ENCODE peak calls at places on chromosome 18, in five cellular contexts. A, K, N, F and S are unnamed samples.

GRCh38 chr18:58335223-58335622 is 291.2 kb downstream of the NEDD4L start:
- DNase-seq in F (no peak), N (no peak), K (no peak), A (no peak), S (no peak)

GRCh38 chr18:48929951-48930713 is 20.6 kb downstream of the SMAD7 start:
- DNase-seq in A (no peak), F (peak), K (no peak), N (no peak), S (peak)

GRCh38 chr18:10010611-10011015 is 96.8 kb downstream of the VAPA start:
- DNase-seq in F (peak), K (no peak), N (no peak), A (peak), S (peak)

GRCh38 chr18:21760321-21760720 is 19.7 kb downstream of the MIB1 start:
- DNase-seq in K (no peak), N (no peak), A (no peak), F (no peak), S (no peak)

GRCh38 chr18:74395006-74395405 is 62.1 kb downstream of the DIPK1C start:
- DNase-seq in N (no peak), F (no peak), A (no peak), K (no peak), S (no peak)

GRCh38 chr18:43525149-43525548 is 247.9 kb upstream of the SYT4 start:
- DNase-seq in K (no peak), A (no peak), F (no peak), N (no peak), S (no peak)

GRCh38 chr18:75250471-75250821 is 39.8 kb downstream of the TSHZ1 start:
- DNase-seq in N (no peak), F (no peak), K (no peak), A (no peak), S (no peak)

GRCh38 chr18:5909130-5909529 is 13.8 kb upstream of the TMEM200C start:
- DNase-seq in K (no peak), N (no peak), A (no peak), F (no peak), S (no peak)

GRCh38 chr18:43620936-43621335 is 343.6 kb upstream of the SYT4 start:
- DNase-seq in F (peak), K (no peak), N (no peak), A (no peak), S (no peak)

GRCh38 chr18:47417807-47418206 is 166.3 kb upstream of the SKOR2 start:
- DNase-seq in N (no peak), K (no peak), F (no peak), A (no peak), S (no peak)

GRCh38 chr18:46374850-46375249 is 270.7 kb downstream of the HAUS1 start:
- DNase-seq in K (no peak), F (no peak), A (no peak), N (no peak), S (no peak)

GRCh38 chr18:57844319-57844718 is 41.2 kb upstream of the ATP8B1 start:
- DNase-seq in A (no peak), K (no peak), N (no peak), F (no peak), S (no peak)

GRCh38 chr18:45186832-45187231 is 428.4 kb upstream of the SLC14A2 start:
- DNase-seq in K (no peak), F (no peak), N (no peak), A (no peak), S (no peak)

GRCh38 chr18:48835119-48835518 is 115.6 kb downstream of the SMAD7 start:
- DNase-seq in K (no peak), F (no peak), N (no peak), A (peak), S (no peak)

GRCh38 chr18:21163647-21164625 is 52.3 kb upstream of the ROCK1 start:
- DNase-seq in K (no peak), A (no peak), F (peak), N (no peak), S (no peak)

GRCh38 chr18:11251229-11251890 is 102.0 kb upstream of the PIEZO2 start:
- DNase-seq in K (no peak), F (no peak), N (no peak), A (no peak), S (no peak)

GRCh38 chr18:48656582-48656981 is 117.8 kb downstream of the CTIF start:
- DNase-seq in N (no peak), K (no peak), A (no peak), F (no peak), S (no peak)

GRCh38 chr18:49639643-49640361 is 77.9 kb downstream of the LIPG start:
- DNase-seq in K (no peak), F (no peak), A (peak), N (no peak), S (no peak)

GRCh38 chr18:3827236-3827635 is 377.3 kb downstream of the TGIF1 start:
- DNase-seq in N (no peak), A (no peak), K (no peak), F (no peak), S (no peak)

GRCh38 chr18:48361801-48362200 is 47.4 kb downstream of the ZBTB7C start:
- DNase-seq in N (peak), A (no peak), K (no peak), F (no peak), S (no peak)

GRCh38 chr18:71865888-71866287 is 678.3 kb downstream of the CBLN2 start:
- DNase-seq in N (no peak), F (no peak), A (no peak), K (no peak), S (no peak)

GRCh38 chr18:13004316-13004879 is 13.2 kb downstream of the CEP192 start:
- DNase-seq in K (no peak), N (no peak), F (no peak), A (no peak), S (no peak)

GRCh38 chr18:12315911-12316310 is 7.9 kb downstream of the TUBB6 start:
- DNase-seq in N (no peak), A (peak), K (no peak), F (no peak), S (no peak)

GRCh38 chr18:54223568-54224241 is 764 bp downstream of the MBD2 start:
- DNase-seq in A (peak), F (peak), N (no peak), K (no peak), S (peak)

GRCh38 chr18:13611616-13612110 is 114.7 kb downstream of the FAM210A start:
- DNase-seq in K (no peak), A (no peak), N (no peak), F (no peak), S (no peak)

GRCh38 chr18:45962461-45962860 is 4.7 kb downstream of the EPG5 start:
- DNase-seq in N (no peak), A (no peak), K (no peak), F (no peak), S (no peak)

GRCh38 chr18:51890762-51891161 is 449.2 kb upstream of the DCC start:
- DNase-seq in A (no peak), F (peak), K (no peak), N (no peak), S (no peak)

GRCh38 chr18:24757134-24757533 is 296.7 kb downstream of the HRH4 start:
- DNase-seq in A (no peak), K (no peak), N (no peak), F (no peak), S (no peak)

DNA sequence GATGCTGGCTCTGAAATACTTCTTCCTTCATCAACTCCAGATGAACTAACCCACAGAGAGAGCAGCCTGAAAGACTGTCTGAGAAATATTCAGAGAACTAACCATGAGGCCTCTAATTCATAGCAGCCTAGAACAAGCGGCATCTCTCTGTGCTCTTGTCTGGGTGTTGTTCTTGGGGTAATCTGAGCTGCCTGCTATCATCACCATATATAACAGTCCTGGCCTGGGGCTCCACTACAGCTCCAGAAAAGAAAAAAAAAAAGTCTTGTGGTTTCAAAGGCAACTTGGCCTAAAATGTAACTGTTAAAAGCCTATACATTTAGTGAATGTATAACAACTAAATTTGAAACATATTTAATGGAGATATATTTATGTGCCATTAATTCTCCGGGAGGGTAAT is 294.1 kb downstream of the HRH4 start:
- DNase-seq in K (no peak), F (no peak), A (no peak), N (no peak), S (no peak)
- H3K27ac ChIP-seq in K (no peak), F (no peak), A (no peak), N (no peak), S (no peak)

DNA sequence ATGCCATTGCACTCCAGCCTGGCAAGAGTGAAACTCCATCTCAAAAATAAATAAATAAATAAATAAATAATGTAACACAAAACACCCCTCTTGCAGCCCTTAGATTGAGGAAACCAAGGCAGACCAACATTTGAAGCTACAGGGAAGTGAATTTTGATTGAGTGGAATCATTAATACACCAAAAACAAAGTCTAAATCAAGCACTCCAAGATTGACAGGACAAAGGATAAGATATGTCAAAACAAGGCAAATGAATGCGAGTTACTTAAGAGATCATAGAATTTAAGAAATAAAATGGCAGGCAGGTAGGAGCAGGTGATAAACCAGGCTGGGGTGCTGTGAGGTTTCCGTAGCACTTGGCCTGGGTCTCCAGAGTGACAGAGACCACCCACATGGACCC is 54.9 kb upstream of the RAB12 start:
- DNase-seq in F (no peak), A (no peak), N (no peak), K (no peak), S (no peak)
- H3K27ac ChIP-seq in F (no peak), A (no peak), N (no peak), K (no peak), S (no peak)

GRCh38 chr18:8450013-8450412 is 159.2 kb upstream of the RAB12 start:
- DNase-seq in F (peak), N (no peak), A (no peak), K (no peak), S (no peak)
- H3K27ac ChIP-seq in F (no peak), N (no peak), A (no peak), K (no peak), S (no peak)

GRCh38 chr18:35497334-35498197 is at the start of gene INO80C:
- DNase-seq in A (peak), N (peak), K (peak), F (peak), S (peak)

GRCh38 chr18:35497006-35497333 is 790 bp downstream of the INO80C start:
- DNase-seq in N (no peak), K (no peak), F (no peak), A (no peak), S (no peak)

GRCh38 chr18:35494281-35494825 is 3.4 kb downstream of the INO80C start:
- DNase-seq in F (no peak), A (no peak), N (no peak), K (no peak), S (no peak)

GRCh38 chr18:35491689-35492077 is 6.1 kb downstream of the INO80C start:
- DNase-seq in F (no peak), K (no peak), A (no peak), N (no peak), S (no peak)

DNA sequence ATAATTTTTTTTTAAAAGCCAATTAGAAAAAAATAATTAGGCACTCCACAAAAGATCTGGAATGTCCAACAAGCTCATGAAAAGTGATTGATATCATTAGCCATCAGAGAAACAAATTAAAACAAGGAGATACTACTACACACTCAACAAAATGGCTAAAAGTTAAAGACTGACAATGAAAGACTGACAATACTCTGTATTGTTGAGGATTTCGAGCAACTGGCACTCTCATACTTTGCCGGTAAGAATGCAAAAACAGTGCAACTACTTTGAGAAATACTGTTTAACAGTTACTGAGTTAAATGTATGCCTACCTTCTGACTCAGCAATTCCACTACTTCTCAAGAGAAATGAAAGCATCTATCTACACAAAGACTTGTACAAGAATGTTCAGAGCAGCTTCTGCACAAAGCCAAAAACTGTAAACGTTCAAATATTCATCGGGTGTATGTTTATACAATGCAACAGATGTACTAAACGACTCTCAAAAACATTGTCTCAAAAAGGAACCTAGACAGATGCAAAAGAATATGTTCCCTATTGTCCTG is 1.9 kb downstream of the INO80C start:
- DNase-seq in A (no peak), N (no peak), K (no peak), F (no peak), S (no peak)
- H3K27ac ChIP-seq in A (peak), N (no peak), K (no peak), F (peak), S (peak)

GRCh38 chr18:79405781-79406575 is 10.2 kb downstream of the NFATC1 start:
- DNase-seq in A (peak), N (peak), K (no peak), F (no peak), S (peak)
- H3K27ac ChIP-seq in A (peak), N (peak), K (peak), F (no peak), S (peak)

GRCh38 chr18:26981373-26982082 is 116.0 kb upstream of the AQP4 start:
- DNase-seq in N (no peak), F (no peak), K (no peak), A (no peak), S (no peak)
- H3K27ac ChIP-seq in N (no peak), F (no peak), K (no peak), A (no peak), S (no peak)

GRCh38 chr18:25282282-25282681 is 69.7 kb downstream of the ZNF521 start:
- DNase-seq in A (peak), F (no peak), N (no peak), K (no peak), S (no peak)

GRCh38 chr18:25284278-25284677 is 67.7 kb downstream of the ZNF521 start:
- DNase-seq in K (no peak), A (no peak), N (no peak), F (no peak), S (no peak)

GRCh38 chr18:25281522-25281921 is 70.4 kb downstream of the ZNF521 start:
- DNase-seq in K (no peak), A (no peak), N (no peak), F (no peak), S (no peak)

GRCh38 chr18:25283769-25284168 is 68.2 kb downstream of the ZNF521 start:
- DNase-seq in F (no peak), A (no peak), N (no peak), K (no peak), S (no peak)

DNA sequence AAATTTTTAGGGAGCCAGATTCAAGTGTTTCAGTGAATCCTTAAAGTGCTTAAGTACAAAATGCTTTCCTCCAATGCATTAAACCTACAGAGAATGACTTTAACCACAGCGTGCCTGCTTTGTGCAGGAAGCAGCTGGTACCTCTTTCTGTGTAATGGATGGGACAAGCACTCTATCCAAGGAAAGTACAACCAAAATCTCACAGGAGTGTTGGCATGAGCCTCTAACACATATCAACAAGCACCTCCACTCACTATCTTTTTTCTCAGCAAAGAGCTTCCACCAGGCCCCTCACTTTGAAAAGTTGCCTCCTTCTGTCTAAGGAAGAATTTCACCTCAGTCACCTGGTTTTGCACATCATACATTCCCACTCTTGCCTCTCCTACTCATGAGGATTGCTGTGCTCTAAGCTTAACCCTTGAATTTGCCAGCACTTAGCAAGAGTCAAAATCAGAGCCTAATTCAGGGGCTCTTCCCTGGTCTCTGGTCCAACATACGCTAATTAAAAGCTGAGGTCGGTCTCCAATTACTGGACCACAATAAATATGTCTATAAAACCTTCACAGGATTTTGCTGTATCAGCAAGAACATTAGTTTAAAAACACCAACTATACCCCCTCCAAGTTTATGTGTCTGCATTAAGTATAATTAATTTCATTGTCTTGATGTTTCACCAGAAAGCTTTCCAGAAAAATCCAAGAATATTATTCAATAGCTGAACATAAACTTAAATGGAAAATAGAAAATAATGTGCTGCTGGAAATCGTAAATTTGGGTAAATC is 68.9 kb downstream of the ZNF521 start:
- DNase-seq in A (no peak), K (no peak), N (no peak), F (no peak), S (no peak)
- H3K27ac ChIP-seq in A (peak), K (no peak), N (no peak), F (no peak), S (peak)

DNA sequence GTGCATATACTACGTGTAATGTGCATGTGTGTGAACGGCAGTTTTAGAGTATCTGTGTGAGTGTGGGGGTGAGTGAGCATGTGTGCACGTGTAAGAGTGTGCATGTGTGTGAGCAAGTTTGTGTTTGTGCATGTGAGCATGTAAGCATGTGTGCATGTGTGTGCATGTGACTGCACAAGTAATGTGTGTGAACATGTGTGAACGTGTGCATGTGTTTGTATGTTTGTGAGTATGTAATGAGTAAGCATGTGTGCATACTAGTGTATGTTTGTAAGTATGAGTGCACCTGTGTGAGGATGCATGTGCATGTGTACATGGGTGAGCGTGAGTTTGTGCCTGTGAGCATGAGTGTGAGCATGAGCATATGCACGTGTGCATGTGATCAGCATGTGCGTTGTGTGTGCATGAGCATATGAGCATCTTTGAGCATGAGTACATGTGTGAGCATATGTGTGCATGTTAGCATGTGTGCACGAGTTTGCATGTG is 90.7 kb downstream of the ZNF516 start:
- DNase-seq in N (no peak), F (no peak), K (no peak), A (no peak), S (no peak)
- H3K27ac ChIP-seq in N (no peak), F (no peak), K (no peak), A (no peak), S (no peak)

DNA sequence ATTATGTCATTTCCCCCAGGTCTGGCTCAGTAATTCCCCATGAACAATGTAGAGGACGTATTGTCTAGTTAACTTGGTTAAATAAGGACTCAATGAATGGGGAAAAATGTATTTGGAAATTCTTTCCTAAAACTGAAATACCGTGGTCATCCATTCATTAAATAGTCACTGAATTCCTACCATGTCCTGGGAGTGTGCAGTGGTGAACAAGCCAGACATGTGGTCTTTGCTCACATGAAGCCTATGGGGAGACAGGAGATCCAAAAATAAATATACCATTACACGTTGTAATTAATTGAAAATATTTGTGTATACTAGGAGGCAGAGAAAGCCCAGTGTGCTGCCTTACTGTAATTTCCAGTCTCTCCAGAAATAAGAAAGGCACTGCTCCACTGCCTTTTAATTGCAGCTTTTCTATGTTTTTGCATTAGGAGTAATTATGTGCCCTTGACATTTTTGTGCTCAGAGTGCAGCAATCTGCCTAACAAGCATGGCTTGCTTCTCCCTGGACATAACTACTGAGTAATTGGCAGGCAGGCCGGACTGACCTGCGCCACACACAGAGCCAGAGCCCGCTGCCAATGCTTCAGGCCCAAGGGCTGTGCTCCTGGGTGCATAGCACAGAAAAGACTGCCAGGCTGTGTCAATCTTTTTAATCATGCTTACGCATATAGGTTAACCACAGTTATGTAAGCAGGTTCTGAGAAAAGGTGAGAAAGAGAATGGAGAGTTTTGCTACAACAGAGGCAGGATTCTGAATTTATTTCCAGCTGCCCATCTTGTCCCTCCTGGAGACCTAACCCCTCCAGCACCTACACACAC is 22.2 kb upstream of the TTC39C start:
- DNase-seq in F (no peak), N (no peak), A (no peak), K (no peak), S (no peak)
- H3K27ac ChIP-seq in F (no peak), N (peak), A (no peak), K (no peak), S (no peak)